ENCODE peak calls at places on chromosome 11, in four cellular contexts. B is GM03348; T is hepatic stellate cell; F is naive thymus-derived CD4-positive, alpha-beta T cell. I is an unnamed sample.

GRCh38 chr11:58524232-58525036 is 16.5 kb upstream of the OR5B21 start:
- DNase-seq in B (peak; percentile 87), T (peak; percentile 70), F (peak; percentile 72), I (no peak)

GRCh38 chr11:20056109-20057054 is 103.9 kb downstream of the DBX1 start:
- DNase-seq in T (no peak), F (no peak), B (no peak), I (no peak)

GRCh38 chr11:128779036-128779435 is 85.2 kb downstream of the FLI1 start:
- DNase-seq in T (no peak), B (no peak), F (no peak), I (no peak)

GRCh38 chr11:130061017-130061416 is 8.7 kb upstream of the APLP2 start:
- DNase-seq in T (no peak), B (no peak), F (no peak), I (no peak)

GRCh38 chr11:68780829-68781228 is 29.5 kb upstream of the TESMIN start:
- DNase-seq in B (no peak), F (no peak), T (no peak), I (peak; percentile 78)

GRCh38 chr11:116207781-116208180 is 565.0 kb downstream of the BUD13 start:
- DNase-seq in B (no peak), F (no peak), T (no peak), I (no peak)

GRCh38 chr11:27319065-27319464 is 44.0 kb downstream of the CCDC34 start:
- DNase-seq in B (peak; percentile 56), T (peak; percentile 56), F (no peak), I (no peak)

GRCh38 chr11:65504671-65505433 is 6.0 kb downstream of the MALAT1 start:
- DNase-seq in B (no peak), T (no peak), F (peak; percentile 19), I (no peak)

GRCh38 chr11:45252134-45252856 is 33.8 kb downstream of the SYT13 start:
- DNase-seq in B (peak; percentile 86), F (no peak), T (peak; percentile 33), I (peak; percentile 72)

GRCh38 chr11:31641477-31642062 is 132.0 kb downstream of the ELP4 start:
- DNase-seq in B (peak; percentile 4), T (no peak), F (no peak), I (no peak)

GRCh38 chr11:17314232-17314547 is 37.4 kb upstream of the NCR3LG1 start:
- DNase-seq in T (peak; percentile 40), F (no peak), B (peak; percentile 70), I (no peak)

GRCh38 chr11:8766043-8766992 is 83.7 kb downstream of the RPL27A start:
- DNase-seq in T (peak; percentile 37), F (no peak), B (no peak), I (no peak)

GRCh38 chr11:83493034-83493433 is 206.9 kb upstream of the CCDC90B start:
- DNase-seq in B (no peak), F (no peak), T (no peak), I (no peak)

GRCh38 chr11:62573006-62573591 is 592 bp downstream of the EEF1G start:
- DNase-seq in T (peak; percentile 35), F (peak; percentile 41), B (peak; percentile 29), I (peak; percentile 67)

GRCh38 chr11:69949327-69949726 is 128.8 kb upstream of the ANO1 start:
- DNase-seq in B (peak; percentile 65), T (peak; percentile 98), F (no peak), I (peak; percentile 38)

GRCh38 chr11:61477734-61478148 is 30.8 kb upstream of the LRRC10B start:
- DNase-seq in F (peak; percentile 55), B (peak; percentile 82), T (peak; percentile 66), I (peak; percentile 73)

GRCh38 chr11:1924121-1924520 is 4.6 kb downstream of the TNNT3 start:
- DNase-seq in T (no peak), F (no peak), B (no peak), I (no peak)

GRCh38 chr11:7964873-7965272 is 374 bp downstream of the NLRP10 start:
- DNase-seq in B (peak; percentile 60), F (no peak), T (peak; percentile 35), I (no peak)

GRCh38 chr11:128576555-128576954 is 10.8 kb downstream of the ETS1 start:
- DNase-seq in F (no peak), B (no peak), T (no peak), I (no peak)

GRCh38 chr11:64839335-64839734 is 5.1 kb downstream of the CDC42BPG start:
- DNase-seq in F (no peak), B (no peak), T (no peak), I (no peak)

GRCh38 chr11:18775492-18776292 is 15.9 kb downstream of the PTPN5 start:
- DNase-seq in T (peak; percentile 26), B (peak; percentile 26), F (peak; percentile 6), I (peak; percentile 84)

GRCh38 chr11:33701831-33702230 is 1.2 kb upstream of the C11orf91 start:
- DNase-seq in B (no peak), F (no peak), T (no peak), I (no peak)

GRCh38 chr11:23727821-23728220 is 769.0 kb upstream of the LUZP2 start:
- DNase-seq in T (no peak), F (no peak), B (peak; percentile 27), I (no peak)

GRCh38 chr11:10941429-10941828 is 83.6 kb upstream of the ZBED5 start:
- DNase-seq in T (no peak), B (no peak), F (no peak), I (no peak)

GRCh38 chr11:25566298-25567200 is 765.4 kb upstream of the ANO3 start:
- DNase-seq in F (no peak), B (no peak), T (no peak), I (peak; percentile 40)

GRCh38 chr11:130897262-130898182 is 18.8 kb downstream of the SNX19 start:
- DNase-seq in B (peak; percentile 80), F (no peak), T (peak; percentile 72), I (peak; percentile 76)

GRCh38 chr11:118342503-118343161 is at the start of gene CD3D:
- DNase-seq in T (no peak), F (peak; percentile 67), B (no peak), I (no peak)

GRCh38 chr11:2892215-2893020 is 6.8 kb upstream of the CDKN1C start:
- DNase-seq in F (peak; percentile 67), B (peak; percentile 82), T (peak; percentile 84), I (peak; percentile 75)

GRCh38 chr11:110196884-110197420 is 99.5 kb downstream of the RDX start:
- DNase-seq in T (no peak), F (no peak), B (no peak), I (no peak)

GRCh38 chr11:105929381-105929955 is 92.6 kb downstream of the MSANTD4 start:
- DNase-seq in B (no peak), F (no peak), T (no peak), I (no peak)

GRCh38 chr11:58905716-58906547 is 33.4 kb upstream of the GLYATL1 start:
- DNase-seq in F (no peak), B (peak; percentile 96), T (peak; percentile 81), I (no peak)

GRCh38 chr11:69659591-69659990 is 15.6 kb downstream of the LTO1 start:
- DNase-seq in F (no peak), B (no peak), T (no peak), I (peak; percentile 37)

GRCh38 chr11:122215244-122215992 is 99.4 kb upstream of the BLID start:
- DNase-seq in F (no peak), T (peak; percentile 87), B (peak; percentile 92), I (peak; percentile 84)